ENCODE peak calls at places on chromosomes 13 and 19, in six cellular contexts. One of them, this sample, is unnamed.

GRCh38 chr13:70424428-70424827 is 316.2 kb upstream of the KLHL1 start:
- DNase-seq in K562: no peak
- DNase-seq in SK-N-SH: no peak
- DNase-seq in HCT116: no peak
- DNase-seq in GM12878: no peak
- DNase-seq in HepG2: no peak
- DNase-seq in this sample: no peak

GRCh38 chr19:13172335-13173128 is 22.3 kb downstream of the IER2 start:
- DNase-seq in GM12878: no peak
- DNase-seq in K562: peak
- DNase-seq in SK-N-SH: peak
- DNase-seq in HepG2: no peak
- DNase-seq in HCT116: no peak
- DNase-seq in this sample: no peak

GRCh38 chr13:88068316-88068715 is 397.1 kb downstream of the SLITRK5 start:
- DNase-seq in HCT116: no peak
- DNase-seq in K562: no peak
- DNase-seq in SK-N-SH: no peak
- DNase-seq in GM12878: no peak
- DNase-seq in HepG2: no peak
- DNase-seq in this sample: no peak

GRCh38 chr19:41156207-41156606 is 36.8 kb upstream of the CYP2S1 start:
- DNase-seq in SK-N-SH: no peak
- DNase-seq in K562: no peak
- DNase-seq in HCT116: no peak
- DNase-seq in HepG2: no peak
- DNase-seq in GM12878: no peak
- DNase-seq in this sample: no peak

GRCh38 chr13:24892844-24893243 is 128.9 kb downstream of the RNF17 start:
- DNase-seq in HCT116: no peak
- DNase-seq in SK-N-SH: no peak
- DNase-seq in HepG2: no peak
- DNase-seq in K562: no peak
- DNase-seq in GM12878: no peak
- DNase-seq in this sample: no peak

GRCh38 chr19:18435185-18435841 is 2.6 kb downstream of the ISYNA1 start:
- DNase-seq in K562: no peak
- DNase-seq in HepG2: no peak
- DNase-seq in HCT116: no peak
- DNase-seq in SK-N-SH: no peak
- DNase-seq in GM12878: no peak
- DNase-seq in this sample: no peak

GRCh38 chr13:49218493-49219051 is 1.6 kb upstream of the MLNR start:
- DNase-seq in K562: no peak
- DNase-seq in HepG2: no peak
- DNase-seq in HCT116: no peak
- DNase-seq in SK-N-SH: no peak
- DNase-seq in GM12878: no peak
- DNase-seq in this sample: no peak

GRCh38 chr19:45643927-45644771 is 5.0 kb upstream of the EML2 start:
- DNase-seq in GM12878: no peak
- DNase-seq in HCT116: no peak
- DNase-seq in HepG2: no peak
- DNase-seq in SK-N-SH: peak
- DNase-seq in K562: no peak
- DNase-seq in this sample: no peak

GRCh38 chr19:46861691-46862503 is 1.1 kb downstream of the ARHGAP35 start:
- DNase-seq in HepG2: no peak
- DNase-seq in SK-N-SH: no peak
- DNase-seq in GM12878: no peak
- DNase-seq in K562: peak
- DNase-seq in HCT116: no peak
- DNase-seq in this sample: no peak

GRCh38 chr19:13588953-13589833 is 82.9 kb upstream of the CACNA1A start:
- DNase-seq in K562: peak
- DNase-seq in GM12878: no peak
- DNase-seq in SK-N-SH: peak
- DNase-seq in HCT116: peak
- DNase-seq in HepG2: peak
- DNase-seq in this sample: peak

DNA sequence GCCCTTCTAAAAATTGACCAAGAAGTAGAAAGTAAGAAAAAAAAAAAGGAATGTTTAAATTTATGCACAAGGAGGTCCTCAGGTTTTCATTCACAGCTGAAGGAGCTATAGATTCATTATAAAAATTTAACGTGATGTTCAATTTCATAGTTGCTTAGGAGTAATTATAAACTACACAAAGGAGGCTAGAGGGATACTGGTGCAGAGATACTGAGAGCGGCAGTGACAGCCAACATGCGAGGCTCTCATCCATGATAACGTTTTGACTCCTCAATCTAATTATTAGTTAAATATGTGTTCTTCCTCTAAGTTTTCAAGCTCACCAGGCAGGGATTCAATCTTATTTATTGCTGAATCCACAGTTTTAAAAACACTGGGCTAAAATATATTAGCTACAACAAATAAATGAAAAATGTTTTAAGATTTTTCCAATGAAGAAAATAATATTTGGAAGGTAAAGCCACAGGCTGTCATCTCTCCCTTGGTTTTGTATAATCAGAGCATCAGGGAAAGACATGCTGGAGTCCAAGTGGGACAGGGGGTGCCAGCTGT is 49.8 kb upstream of the TRPC4 start:
- DNase-seq in GM12878: no peak
- DNase-seq in SK-N-SH: no peak
- DNase-seq in K562: no peak
- DNase-seq in HCT116: no peak
- DNase-seq in HepG2: no peak
- DNase-seq in this sample: no peak
- TF ChIP-seq JUND in GM12878: no peak
- TF ChIP-seq JUND in SK-N-SH: no peak
- TF ChIP-seq JUND in K562: no peak
- TF ChIP-seq JUND in HCT116: no peak
- TF ChIP-seq JUND in HepG2: no peak
- TF ChIP-seq JUND in this sample: no peak

GRCh38 chr19:10653482-10653731 is 739 bp upstream of the ILF3 start:
- DNase-seq in HepG2: no peak
- DNase-seq in GM12878: no peak
- DNase-seq in SK-N-SH: no peak
- DNase-seq in HCT116: no peak
- DNase-seq in K562: no peak
- DNase-seq in this sample: no peak
- TF ChIP-seq JUND in HepG2: no peak
- TF ChIP-seq JUND in GM12878: no peak
- TF ChIP-seq JUND in SK-N-SH: no peak
- TF ChIP-seq JUND in HCT116: no peak
- TF ChIP-seq JUND in K562: no peak
- TF ChIP-seq JUND in this sample: no peak

GRCh38 chr19:8640402-8641004 is 10.1 kb downstream of the NFILZ start:
- DNase-seq in HCT116: no peak
- DNase-seq in K562: no peak
- DNase-seq in GM12878: no peak
- DNase-seq in HepG2: peak
- DNase-seq in SK-N-SH: no peak
- DNase-seq in this sample: peak

GRCh38 chr19:8639821-8640401 is 9.5 kb downstream of the NFILZ start:
- DNase-seq in SK-N-SH: no peak
- DNase-seq in HepG2: no peak
- DNase-seq in K562: no peak
- DNase-seq in GM12878: no peak
- DNase-seq in HCT116: no peak
- DNase-seq in this sample: peak

GRCh38 chr19:8635422-8635821 is 5.0 kb downstream of the NFILZ start:
- DNase-seq in HepG2: no peak
- DNase-seq in GM12878: no peak
- DNase-seq in K562: no peak
- DNase-seq in SK-N-SH: no peak
- DNase-seq in HCT116: no peak
- DNase-seq in this sample: no peak

GRCh38 chr19:8641221-8641907 is 10.9 kb downstream of the NFILZ start:
- DNase-seq in HepG2: no peak
- DNase-seq in K562: no peak
- DNase-seq in SK-N-SH: no peak
- DNase-seq in GM12878: no peak
- DNase-seq in HCT116: no peak
- DNase-seq in this sample: no peak

GRCh38 chr19:8638078-8638619 is 7.7 kb downstream of the NFILZ start:
- DNase-seq in HCT116: no peak
- DNase-seq in SK-N-SH: no peak
- DNase-seq in HepG2: peak
- DNase-seq in GM12878: no peak
- DNase-seq in K562: no peak
- DNase-seq in this sample: peak
- TF ChIP-seq JUND in HCT116: no peak
- TF ChIP-seq JUND in SK-N-SH: no peak
- TF ChIP-seq JUND in HepG2: no peak
- TF ChIP-seq JUND in GM12878: no peak
- TF ChIP-seq JUND in K562: no peak
- TF ChIP-seq JUND in this sample: no peak

GRCh38 chr19:48186541-48186991 is 16.1 kb downstream of the ZSWIM9 start:
- DNase-seq in HCT116: no peak
- DNase-seq in HepG2: no peak
- DNase-seq in GM12878: no peak
- DNase-seq in SK-N-SH: no peak
- DNase-seq in K562: no peak
- DNase-seq in this sample: no peak
- TF ChIP-seq JUND in HCT116: no peak
- TF ChIP-seq JUND in HepG2: no peak
- TF ChIP-seq JUND in GM12878: no peak
- TF ChIP-seq JUND in SK-N-SH: no peak
- TF ChIP-seq JUND in K562: no peak
- TF ChIP-seq JUND in this sample: no peak

GRCh38 chr19:415292-415691 is 6.3 kb upstream of the C2CD4C start:
- DNase-seq in GM12878: no peak
- DNase-seq in K562: no peak
- DNase-seq in SK-N-SH: no peak
- DNase-seq in HepG2: no peak
- DNase-seq in HCT116: no peak
- DNase-seq in this sample: no peak

GRCh38 chr19:416416-416815 is 7.5 kb upstream of the C2CD4C start:
- DNase-seq in GM12878: no peak
- DNase-seq in HepG2: no peak
- DNase-seq in SK-N-SH: no peak
- DNase-seq in K562: no peak
- DNase-seq in HCT116: no peak
- DNase-seq in this sample: no peak

GRCh38 chr19:411723-412355 is 2.9 kb upstream of the C2CD4C start:
- DNase-seq in SK-N-SH: no peak
- DNase-seq in GM12878: no peak
- DNase-seq in HepG2: no peak
- DNase-seq in HCT116: no peak
- DNase-seq in K562: no peak
- DNase-seq in this sample: no peak

GRCh38 chr19:412356-413355 is 3.7 kb upstream of the C2CD4C start:
- DNase-seq in SK-N-SH: peak
- DNase-seq in K562: no peak
- DNase-seq in GM12878: no peak
- DNase-seq in HepG2: no peak
- DNase-seq in HCT116: no peak
- DNase-seq in this sample: no peak

DNA sequence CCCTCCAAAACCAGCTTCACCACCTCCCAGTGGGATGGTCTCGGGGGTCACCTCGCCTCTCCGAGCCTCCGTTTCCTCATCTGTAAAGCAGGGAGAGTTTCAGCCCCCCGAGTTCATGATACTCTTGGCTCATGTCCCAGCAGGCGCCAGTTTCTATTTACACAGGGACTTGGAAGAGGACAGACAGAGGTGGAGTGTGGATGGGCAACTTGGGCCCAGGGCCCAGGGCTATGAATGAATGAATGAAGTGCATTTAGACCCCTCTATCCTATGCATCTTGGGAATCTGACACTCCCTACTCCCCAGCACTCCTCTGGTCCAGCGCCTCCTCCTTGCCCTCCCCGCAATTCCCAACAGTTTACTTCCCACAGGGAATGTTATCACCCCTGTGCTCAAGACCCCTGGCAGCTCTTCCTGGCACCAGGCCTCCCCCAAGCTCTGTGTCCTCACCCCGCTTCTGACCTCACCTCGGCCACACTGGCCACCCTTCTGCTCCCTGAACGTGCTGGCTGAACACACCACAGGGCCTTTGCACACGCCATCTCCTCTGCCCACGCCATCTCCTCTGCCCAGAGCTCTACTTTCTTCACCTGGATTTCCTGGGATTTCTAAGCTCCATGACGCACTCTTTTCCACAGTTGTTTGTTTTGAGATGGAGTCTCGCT is 4.9 kb upstream of the C2CD4C start:
- DNase-seq in SK-N-SH: no peak
- DNase-seq in K562: no peak
- DNase-seq in GM12878: no peak
- DNase-seq in HCT116: no peak
- DNase-seq in HepG2: no peak
- DNase-seq in this sample: no peak
- TF ChIP-seq JUND in SK-N-SH: no peak
- TF ChIP-seq JUND in K562: no peak
- TF ChIP-seq JUND in GM12878: no peak
- TF ChIP-seq JUND in HCT116: no peak
- TF ChIP-seq JUND in HepG2: no peak
- TF ChIP-seq JUND in this sample: no peak

GRCh38 chr13:37136633-37137032 is 31.2 kb upstream of the CSNK1A1L start:
- DNase-seq in HepG2: no peak
- DNase-seq in HCT116: no peak
- DNase-seq in GM12878: no peak
- DNase-seq in SK-N-SH: no peak
- DNase-seq in K562: no peak
- DNase-seq in this sample: no peak

GRCh38 chr13:37136187-37136586 is 30.7 kb upstream of the CSNK1A1L start:
- DNase-seq in GM12878: no peak
- DNase-seq in HepG2: no peak
- DNase-seq in K562: no peak
- DNase-seq in HCT116: no peak
- DNase-seq in SK-N-SH: no peak
- DNase-seq in this sample: no peak

GRCh38 chr13:37131092-37131491 is 25.6 kb upstream of the CSNK1A1L start:
- DNase-seq in HepG2: no peak
- DNase-seq in HCT116: no peak
- DNase-seq in GM12878: no peak
- DNase-seq in SK-N-SH: no peak
- DNase-seq in K562: no peak
- DNase-seq in this sample: no peak

GRCh38 chr13:37132211-37132610 is 26.7 kb upstream of the CSNK1A1L start:
- DNase-seq in GM12878: no peak
- DNase-seq in HCT116: no peak
- DNase-seq in SK-N-SH: no peak
- DNase-seq in HepG2: no peak
- DNase-seq in K562: no peak
- DNase-seq in this sample: no peak

GRCh38 chr13:37134411-37135041 is 29.1 kb upstream of the CSNK1A1L start:
- DNase-seq in SK-N-SH: no peak
- DNase-seq in HepG2: no peak
- DNase-seq in GM12878: no peak
- DNase-seq in K562: no peak
- DNase-seq in HCT116: no peak
- DNase-seq in this sample: no peak
- TF ChIP-seq JUND in SK-N-SH: peak
- TF ChIP-seq JUND in HepG2: no peak
- TF ChIP-seq JUND in GM12878: no peak
- TF ChIP-seq JUND in K562: no peak
- TF ChIP-seq JUND in HCT116: no peak
- TF ChIP-seq JUND in this sample: no peak

GRCh38 chr13:94236876-94237275 is 242.6 kb downstream of the DCT start:
- DNase-seq in HepG2: no peak
- DNase-seq in HCT116: no peak
- DNase-seq in SK-N-SH: no peak
- DNase-seq in K562: no peak
- DNase-seq in GM12878: no peak
- DNase-seq in this sample: no peak
- TF ChIP-seq JUND in HepG2: no peak
- TF ChIP-seq JUND in HCT116: no peak
- TF ChIP-seq JUND in SK-N-SH: no peak
- TF ChIP-seq JUND in K562: no peak
- TF ChIP-seq JUND in GM12878: no peak
- TF ChIP-seq JUND in this sample: no peak

GRCh38 chr13:44906758-44907157 is 82.5 kb downstream of the NUFIP1 start:
- DNase-seq in SK-N-SH: no peak
- DNase-seq in K562: no peak
- DNase-seq in HCT116: no peak
- DNase-seq in HepG2: no peak
- DNase-seq in GM12878: no peak
- DNase-seq in this sample: peak
- TF ChIP-seq JUND in SK-N-SH: no peak
- TF ChIP-seq JUND in K562: no peak
- TF ChIP-seq JUND in HCT116: no peak
- TF ChIP-seq JUND in HepG2: no peak
- TF ChIP-seq JUND in GM12878: no peak
- TF ChIP-seq JUND in this sample: no peak

This sample was measured in T47D.